ENCODE peak calls at places on chromosomes 5 and 9, in four cellular contexts. K is endothelial cell of umbilical vein, P is psoas muscle, G is BJ. E is an unnamed sample.
A peak's percentile ranks its signal among the peaks of the same experiment; 100 is the strongest.

GRCh38 chr5:119452060-119452372 is 281 bp upstream of the HSD17B4 start:
- DNase-seq in K (no peak), P (no peak), G (no peak), E (no peak)

GRCh38 chr9:136488247-136489214 is 5.7 kb upstream of the SEC16A start:
- DNase-seq in K (peak; percentile 54), P (peak; percentile 86), G (no peak), E (peak; percentile 65)

GRCh38 chr5:96876292-96876850 is at the start of gene ERAP2:
- DNase-seq in K (peak; percentile 85), P (no peak), G (peak; percentile 20), E (peak; percentile 37)

GRCh38 chr5:137778772-137779564 is 24.8 kb upstream of the HNRNPA0 start:
- DNase-seq in K (peak; percentile 59), P (no peak), G (no peak), E (no peak)

GRCh38 chr5:72921103-72921502 is 34.7 kb upstream of the FCHO2 start:
- DNase-seq in K (peak; percentile 26), P (no peak), G (no peak), E (no peak)

GRCh38 chr5:140189253-140189652 is 14.3 kb downstream of the CYSTM1 start:
- DNase-seq in K (no peak), P (no peak), G (no peak), E (no peak)

GRCh38 chr9:118640836-118641557 is 728.2 kb downstream of the BRINP1 start:
- DNase-seq in K (no peak), P (no peak), G (no peak), E (no peak)

GRCh38 chr5:124828731-124829130 is 82.3 kb upstream of the ZNF608 start:
- DNase-seq in K (no peak), P (no peak), G (no peak), E (no peak)

GRCh38 chr9:131395745-131396479 is 2.0 kb downstream of the PRRC2B start:
- DNase-seq in K (peak; percentile 35), P (no peak), G (no peak), E (no peak)

GRCh38 chr9:33661186-33661585 is 134.2 kb upstream of the PRSS3 start:
- DNase-seq in K (no peak), P (no peak), G (no peak), E (no peak)

GRCh38 chr5:89374144-89374784 is 491.3 kb upstream of the MEF2C start:
- DNase-seq in K (no peak), P (no peak), G (no peak), E (no peak)

DNA sequence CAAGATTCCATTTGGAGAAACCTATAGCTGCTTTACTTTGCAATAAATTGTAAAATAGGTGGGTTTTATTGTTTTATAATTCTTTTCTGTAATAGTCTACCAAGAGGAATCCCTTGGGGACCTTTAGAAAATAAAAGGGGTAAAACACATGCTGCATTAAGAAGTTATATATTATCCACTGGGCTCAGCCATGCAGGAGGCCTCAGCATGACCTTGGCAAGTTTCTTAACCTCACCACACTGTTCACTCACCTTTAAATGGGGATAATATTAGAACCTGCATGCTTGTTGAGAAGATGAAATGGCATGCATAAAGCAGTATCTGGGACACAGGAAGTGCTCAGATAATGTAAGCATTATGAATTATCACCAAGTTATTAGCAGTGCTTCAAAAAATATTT is 120.2 kb downstream of the SEMA5A start:
- DNase-seq in K (no peak), P (no peak), G (no peak), E (no peak)
- H3K4me3 ChIP-seq in K (no peak overlapping the region), P (no peak overlapping the region), G (no peak overlapping the region), E (no peak overlapping the region)

DNA sequence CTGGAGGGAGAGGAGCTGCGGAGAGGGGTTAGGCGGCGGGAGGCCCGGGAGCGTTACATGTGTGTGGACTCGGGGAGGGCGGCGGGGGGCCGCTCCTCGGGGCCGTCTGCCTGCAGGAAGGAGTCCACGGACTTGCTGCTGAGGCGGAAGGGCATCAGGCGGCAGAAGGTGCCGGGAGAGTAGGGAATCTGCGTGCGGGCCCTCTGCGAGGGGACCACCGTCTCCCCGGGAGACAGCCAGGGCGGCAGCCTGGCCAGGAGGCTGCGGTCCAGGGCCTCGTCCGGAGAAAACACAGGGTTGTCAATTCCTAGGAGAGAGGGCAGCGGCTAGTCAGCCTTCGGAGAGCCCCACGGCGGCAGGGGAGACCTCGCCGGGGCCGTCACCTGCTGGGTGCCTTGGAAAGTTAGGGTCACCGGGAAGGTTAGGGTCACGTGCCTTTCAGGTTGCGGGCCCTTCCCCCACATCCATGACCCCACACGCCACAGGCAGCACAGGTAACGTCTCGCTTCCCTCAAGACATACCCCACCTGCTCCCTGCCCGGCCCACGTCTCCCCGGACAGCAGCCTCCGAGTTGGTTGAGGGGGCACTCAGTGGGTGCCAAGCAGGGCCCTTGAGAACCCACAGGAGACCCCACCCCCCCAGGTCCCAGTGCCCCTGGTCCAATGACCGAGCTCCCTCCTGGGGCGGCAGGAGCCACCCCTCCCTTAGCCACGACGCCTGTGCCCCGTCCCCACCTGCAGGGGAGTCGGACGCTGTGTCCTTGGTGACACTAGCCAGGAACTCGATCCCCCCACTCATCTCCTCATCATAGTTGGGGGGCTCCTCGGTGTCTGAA is 32.1 kb downstream of the EXOC3 start:
- DNase-seq in K (no peak), P (peak; percentile 49), G (no peak), E (peak; percentile 48)
- H3K4me3 ChIP-seq in K (no peak overlapping the region), P (peak overlapping the region; percentile 38), G (peak overlapping the region; percentile 48), E (peak overlapping the region; percentile 80)

DNA sequence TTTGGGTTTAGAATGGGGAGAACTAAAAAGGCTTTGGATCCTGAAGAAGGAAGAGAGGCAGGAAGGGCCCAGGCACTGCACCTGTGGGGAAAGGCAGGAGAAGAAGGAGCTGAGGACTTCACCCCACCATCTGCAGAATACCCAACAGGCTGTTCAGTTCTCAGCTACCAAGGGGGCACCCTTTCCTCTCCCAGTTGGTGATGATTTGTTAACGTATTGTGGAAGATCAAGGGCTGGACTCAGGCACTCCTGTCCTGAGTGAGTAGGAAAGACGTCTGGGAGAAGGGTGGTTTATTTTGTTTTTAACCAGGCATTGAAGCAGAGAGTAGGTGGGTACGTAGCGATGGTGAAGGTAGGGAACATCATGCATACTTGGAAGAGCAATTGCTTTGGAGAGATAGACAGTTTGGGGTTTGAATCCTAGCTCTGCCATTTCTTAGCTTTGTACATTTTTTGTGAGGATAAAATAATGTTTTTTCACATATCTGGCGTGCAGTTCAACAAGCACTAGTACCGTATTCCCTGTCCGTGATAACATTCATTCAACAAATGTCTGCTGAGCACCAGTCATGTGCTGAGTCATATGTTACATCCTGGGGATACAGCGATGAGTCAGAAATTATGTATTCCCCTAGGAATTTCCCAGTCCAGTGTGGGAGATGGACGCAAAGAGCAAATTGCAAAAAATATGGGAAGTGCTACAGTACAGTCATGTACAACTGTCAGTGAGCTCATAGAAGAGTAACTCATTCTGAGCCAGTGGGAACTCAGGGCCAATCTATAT is 2.1 kb downstream of the MSANTD3 start:
- DNase-seq in K (peak; percentile 98), P (no peak), G (peak; percentile 98), E (no peak)
- H3K4me3 ChIP-seq in K (peak overlapping the region; percentile 94), P (peak overlapping the region; percentile 92), G (peak overlapping the region; percentile 56), E (no peak overlapping the region)

DNA sequence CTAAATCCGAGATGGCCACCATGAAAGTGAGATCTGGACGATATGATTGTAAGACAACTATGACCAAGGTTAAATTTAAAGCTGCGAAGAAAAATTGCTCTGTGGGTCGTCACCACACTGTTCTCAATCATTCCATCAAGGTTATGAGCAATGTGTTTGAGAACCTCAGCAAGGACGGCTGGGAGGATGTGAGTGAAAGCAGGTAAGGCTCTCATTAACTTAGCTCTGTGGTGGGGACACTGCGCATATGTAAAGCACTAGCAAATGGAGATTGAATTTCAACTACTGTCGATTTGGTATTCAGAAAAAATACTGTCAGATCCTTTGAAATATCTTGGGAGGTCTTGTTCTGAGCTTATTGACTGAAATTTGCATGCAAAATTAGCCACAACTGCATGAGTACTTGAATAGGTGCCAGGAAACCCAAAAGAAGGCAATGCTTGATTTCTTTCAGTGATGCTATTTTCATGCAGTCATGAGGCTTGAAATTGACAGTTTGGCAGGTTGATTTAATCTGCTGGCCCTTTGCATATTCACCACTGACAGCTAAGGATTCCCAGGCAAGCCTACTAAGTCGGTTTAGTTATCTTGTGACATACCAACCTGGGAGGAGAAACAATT is 183.9 kb upstream of the SH3GL2 start:
- DNase-seq in K (no peak), P (no peak), G (no peak), E (no peak)
- H3K4me3 ChIP-seq in K (no peak overlapping the region), P (no peak overlapping the region), G (no peak overlapping the region), E (no peak overlapping the region)

E was measured in GM06990.